ENCODE peak calls at places on chromosomes 16 and 17, in four cellular contexts. T, M, D and V are unnamed samples.

GRCh38 chr17:28725166-28725659 is 820 bp downstream of the TLCD1 start:
- DNase-seq in M (peak), D (no peak), T (no peak), V (peak)

GRCh38 chr17:73901661-73902415 is 257.6 kb upstream of the SDK2 start:
- DNase-seq in D (no peak), T (peak), M (peak), V (no peak)

GRCh38 chr16:12700161-12700560 is 103.5 kb downstream of the CPPED1 start:
- DNase-seq in T (no peak), M (no peak), D (no peak), V (no peak)

GRCh38 chr17:32483451-32484019 is 3.3 kb upstream of the CDK5R1 start:
- DNase-seq in D (no peak), M (peak), T (peak), V (peak)

GRCh38 chr16:84737658-84738057 is 37.9 kb downstream of the USP10 start:
- DNase-seq in M (no peak), D (no peak), T (no peak), V (no peak)

GRCh38 chr17:78414178-78415162 is 36.0 kb downstream of the PGS1 start:
- DNase-seq in T (no peak), M (no peak), D (no peak), V (no peak)

GRCh38 chr17:40293363-40293762 is 5.7 kb downstream of the CDC6 start:
- DNase-seq in M (no peak), D (no peak), T (no peak), V (no peak)

GRCh38 chr17:36641331-36641876 is 40.0 kb downstream of the MRM1 start:
- DNase-seq in M (no peak), T (no peak), D (no peak), V (no peak)

GRCh38 chr16:61148930-61149329 is 887.3 kb downstream of the CDH8 start:
- DNase-seq in M (peak), T (no peak), D (no peak), V (peak)

GRCh38 chr17:13869301-13869700 is 200.0 kb upstream of the COX10 start:
- DNase-seq in T (no peak), D (no peak), M (no peak), V (no peak)

GRCh38 chr17:64216385-64217248 is 46.4 kb downstream of the TEX2 start:
- DNase-seq in M (peak), T (peak), D (no peak), V (no peak)

GRCh38 chr16:56985288-56985961 is 3.9 kb upstream of the NLRC5 start:
- DNase-seq in M (peak), D (peak), T (peak), V (peak)

GRCh38 chr16:31118223-31119155 is 1.0 kb downstream of the KAT8 start:
- DNase-seq in M (peak), D (no peak), T (no peak), V (peak)

GRCh38 chr16:85616608-85617311 is 3.6 kb downstream of the GSE1 start:
- DNase-seq in D (no peak), T (peak), M (no peak), V (no peak)

GRCh38 chr16:74296465-74297295 is at the start of gene PSMD7:
- DNase-seq in D (peak), T (peak), M (peak), V (peak)

GRCh38 chr16:74296120-74296464 is 522 bp upstream of the PSMD7 start:
- DNase-seq in T (no peak), M (no peak), D (no peak), V (no peak)

GRCh38 chr16:74297296-74297665 is 667 bp downstream of the PSMD7 start:
- DNase-seq in T (no peak), D (no peak), M (peak), V (peak)

GRCh38 chr16:74302341-74302740 is 5.7 kb downstream of the PSMD7 start:
- DNase-seq in D (no peak), T (no peak), M (no peak), V (no peak)

GRCh38 chr16:74298104-74298503 is 1.5 kb downstream of the PSMD7 start:
- DNase-seq in T (no peak), D (no peak), M (peak), V (peak)
- H3K4me3 ChIP-seq in T (peak), D (no peak), M (no peak), V (peak)

GRCh38 chr16:1435921-1436697 is 5.2 kb downstream of the PERCC1 start:
- DNase-seq in M (peak), T (no peak), D (no peak), V (no peak)
- H3K4me3 ChIP-seq in M (no peak), T (no peak), D (no peak), V (no peak)

GRCh38 chr16:22299036-22299435 is 1.8 kb downstream of the POLR3E start:
- DNase-seq in M (no peak), T (no peak), D (no peak), V (no peak)
- H3K4me3 ChIP-seq in M (no peak), T (no peak), D (no peak), V (no peak)

DNA sequence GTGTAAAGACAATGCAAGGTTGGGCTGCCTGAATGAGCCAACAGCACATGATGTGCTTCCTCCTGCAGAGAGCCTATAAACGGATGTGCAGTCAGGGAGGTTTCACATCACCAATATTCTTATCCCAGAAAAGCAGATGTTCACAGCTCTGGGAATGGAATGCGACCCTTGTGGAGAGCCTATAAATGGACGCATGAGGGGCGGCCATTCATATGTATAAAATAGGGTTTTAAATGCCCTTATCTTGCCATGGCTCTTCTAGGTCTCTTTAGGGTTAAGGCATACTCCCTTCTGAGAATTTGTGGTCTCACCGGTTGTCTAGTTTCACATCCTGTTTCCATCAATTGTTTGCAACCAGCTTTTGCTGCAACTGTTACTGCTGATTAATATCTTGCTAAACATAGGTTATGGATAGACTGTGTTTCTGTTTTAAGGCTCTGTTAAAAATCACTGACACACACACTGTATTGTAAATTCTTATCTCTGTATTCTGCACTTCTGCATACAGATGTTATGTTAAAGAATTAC is 31.9 kb downstream of the SLFN11 start:
- DNase-seq in D (no peak), T (no peak), M (no peak), V (no peak)
- H3K4me3 ChIP-seq in D (no peak), T (no peak), M (no peak), V (no peak)

GRCh38 chr16:71287903-71288302 is 1.3 kb downstream of the CMTR2 start:
- DNase-seq in M (no peak), T (no peak), D (peak), V (peak)
- H3K4me3 ChIP-seq in M (no peak), T (peak), D (peak), V (peak)

GRCh38 chr17:80254396-80255241 is 6.0 kb upstream of the RNF213 start:
- DNase-seq in M (peak), T (no peak), D (peak), V (peak)
- H3K4me3 ChIP-seq in M (no peak), T (peak), D (no peak), V (no peak)

DNA sequence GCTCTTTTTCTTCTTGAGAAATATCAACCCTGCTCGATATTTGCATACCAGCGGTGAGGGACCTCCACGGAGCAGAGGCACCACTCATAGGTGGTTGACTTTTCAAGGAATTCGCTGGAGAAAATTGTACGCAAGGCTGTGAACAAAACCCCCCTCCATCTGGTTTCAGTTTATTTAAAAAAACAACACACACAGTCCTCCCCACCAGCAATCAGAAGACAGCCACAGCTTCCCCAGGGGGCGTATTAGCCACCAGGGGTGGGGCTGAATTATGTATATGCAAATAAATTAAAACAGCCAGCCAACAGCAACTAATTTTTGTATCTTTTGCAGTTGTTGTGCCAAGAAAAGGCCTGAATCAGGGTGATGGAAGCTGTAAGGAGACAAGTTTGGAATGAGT is 5.9 kb upstream of the HSD11B2 start:
- DNase-seq in M (no peak), T (no peak), D (no peak), V (no peak)
- H3K4me3 ChIP-seq in M (no peak), T (no peak), D (no peak), V (no peak)

GRCh38 chr17:42760652-42761581 is at the start of gene RAMP2:
- DNase-seq in M (peak), T (peak), D (no peak), V (peak)
- H3K4me3 ChIP-seq in M (peak), T (peak), D (peak), V (peak)

GRCh38 chr17:8436169-8436932 is 667 bp downstream of the NDEL1 start:
- DNase-seq in D (no peak), T (peak), M (peak), V (peak)
- H3K4me3 ChIP-seq in D (peak), T (peak), M (peak), V (peak)